ENCODE peak calls at places on chromosomes 3 and 15, in nine cellular contexts. One of them, this sample, is unnamed. For H3K4me1 and H3K9me3, the result is how much of the 10 kb centered on the place peaks cover.

GRCh38 chr15:57053470-57053869 is 135.0 kb downstream of the TCF12 start:
- DNase-seq in left lung: no peak
- DNase-seq in lung: no peak
- DNase-seq in left ventricle myocardium inferior: no peak
- DNase-seq in IMR-90: no peak
- DNase-seq in heart right ventricle: no peak
- DNase-seq in neural progenitor cell: no peak
- DNase-seq in GM23248: no peak
- DNase-seq in transverse colon: no peak
- DNase-seq in this sample: no peak

GRCh38 chr3:45929042-45929679 is 14.1 kb upstream of the CXCR6 start:
- DNase-seq in left lung: no peak
- DNase-seq in lung: no peak
- DNase-seq in left ventricle myocardium inferior: no peak
- DNase-seq in IMR-90: peak
- DNase-seq in heart right ventricle: no peak
- DNase-seq in neural progenitor cell: peak
- DNase-seq in GM23248: peak
- DNase-seq in transverse colon: peak
- DNase-seq in this sample: no peak

GRCh38 chr3:118436863-118437262 is 597.8 kb downstream of the IGSF11 start:
- DNase-seq in left lung: no peak
- DNase-seq in lung: no peak
- DNase-seq in left ventricle myocardium inferior: no peak
- DNase-seq in IMR-90: no peak
- DNase-seq in heart right ventricle: no peak
- DNase-seq in neural progenitor cell: peak
- DNase-seq in GM23248: no peak
- DNase-seq in transverse colon: no peak
- DNase-seq in this sample: no peak

GRCh38 chr3:177185035-177185574 is 12.2 kb downstream of the TBL1XR1 start:
- DNase-seq in left lung: no peak
- DNase-seq in lung: no peak
- DNase-seq in left ventricle myocardium inferior: no peak
- DNase-seq in IMR-90: no peak
- DNase-seq in heart right ventricle: no peak
- DNase-seq in neural progenitor cell: no peak
- DNase-seq in GM23248: no peak
- DNase-seq in transverse colon: no peak
- DNase-seq in this sample: no peak

GRCh38 chr3:68256635-68257034 is 602.2 kb upstream of the SUCLG2 start:
- DNase-seq in left lung: no peak
- DNase-seq in lung: no peak
- DNase-seq in left ventricle myocardium inferior: no peak
- DNase-seq in IMR-90: no peak
- DNase-seq in heart right ventricle: no peak
- DNase-seq in neural progenitor cell: peak
- DNase-seq in GM23248: no peak
- DNase-seq in transverse colon: no peak
- DNase-seq in this sample: no peak

GRCh38 chr3:127074900-127075360 is 92.0 kb downstream of the PLXNA1 start:
- DNase-seq in left lung: no peak
- DNase-seq in lung: no peak
- DNase-seq in left ventricle myocardium inferior: no peak
- DNase-seq in IMR-90: peak
- DNase-seq in heart right ventricle: no peak
- DNase-seq in neural progenitor cell: peak
- DNase-seq in GM23248: peak
- DNase-seq in transverse colon: no peak
- DNase-seq in this sample: peak

GRCh38 chr3:138442433-138442832 is 8.0 kb downstream of the ESYT3 start:
- DNase-seq in left lung: no peak
- DNase-seq in lung: no peak
- DNase-seq in left ventricle myocardium inferior: no peak
- DNase-seq in IMR-90: peak
- DNase-seq in heart right ventricle: no peak
- DNase-seq in neural progenitor cell: no peak
- DNase-seq in GM23248: peak
- DNase-seq in transverse colon: no peak
- DNase-seq in this sample: no peak

GRCh38 chr3:18264331-18264730 is 160.8 kb downstream of the SATB1 start:
- DNase-seq in left lung: no peak
- DNase-seq in lung: no peak
- DNase-seq in left ventricle myocardium inferior: no peak
- DNase-seq in IMR-90: no peak
- DNase-seq in heart right ventricle: no peak
- DNase-seq in neural progenitor cell: no peak
- DNase-seq in GM23248: no peak
- DNase-seq in transverse colon: no peak
- DNase-seq in this sample: no peak

GRCh38 chr3:12977117-12977808 is 96.0 kb downstream of the IQSEC1 start:
- DNase-seq in left lung: no peak
- DNase-seq in lung: no peak
- DNase-seq in left ventricle myocardium inferior: no peak
- DNase-seq in IMR-90: no peak
- DNase-seq in heart right ventricle: no peak
- DNase-seq in neural progenitor cell: no peak
- DNase-seq in GM23248: no peak
- DNase-seq in transverse colon: no peak
- DNase-seq in this sample: no peak

GRCh38 chr15:58212909-58213526 is 74.8 kb downstream of the AQP9 start:
- DNase-seq in left lung: no peak
- DNase-seq in lung: no peak
- DNase-seq in left ventricle myocardium inferior: no peak
- DNase-seq in IMR-90: peak
- DNase-seq in heart right ventricle: no peak
- DNase-seq in neural progenitor cell: peak
- DNase-seq in GM23248: peak
- DNase-seq in transverse colon: no peak
- DNase-seq in this sample: no peak

GRCh38 chr15:91857224-91857585 is 3.7 kb downstream of the SLCO3A1 start:
- DNase-seq in left lung: no peak
- DNase-seq in lung: no peak
- DNase-seq in left ventricle myocardium inferior: no peak
- DNase-seq in IMR-90: no peak
- DNase-seq in heart right ventricle: no peak
- DNase-seq in neural progenitor cell: no peak
- DNase-seq in GM23248: no peak
- DNase-seq in transverse colon: no peak
- DNase-seq in this sample: no peak

GRCh38 chr3:181250714-181251113 is 261.2 kb upstream of the DNAJC19 start:
- DNase-seq in left lung: no peak
- DNase-seq in lung: no peak
- DNase-seq in left ventricle myocardium inferior: no peak
- DNase-seq in IMR-90: no peak
- DNase-seq in heart right ventricle: no peak
- DNase-seq in neural progenitor cell: no peak
- DNase-seq in GM23248: no peak
- DNase-seq in transverse colon: no peak
- DNase-seq in this sample: no peak

GRCh38 chr15:77702211-77702957 is 69.7 kb upstream of the LINGO1 start:
- DNase-seq in left lung: no peak
- DNase-seq in lung: no peak
- DNase-seq in left ventricle myocardium inferior: no peak
- DNase-seq in IMR-90: peak
- DNase-seq in heart right ventricle: no peak
- DNase-seq in neural progenitor cell: peak
- DNase-seq in GM23248: peak
- DNase-seq in transverse colon: peak
- DNase-seq in this sample: no peak

GRCh38 chr3:176906046-176906905 is 291.0 kb downstream of the TBL1XR1 start:
- DNase-seq in left lung: no peak
- DNase-seq in lung: peak
- DNase-seq in left ventricle myocardium inferior: no peak
- DNase-seq in IMR-90: peak
- DNase-seq in heart right ventricle: no peak
- DNase-seq in neural progenitor cell: no peak
- DNase-seq in GM23248: peak
- DNase-seq in transverse colon: no peak
- DNase-seq in this sample: no peak

GRCh38 chr3:148962513-148962912 is 28.8 kb upstream of the GYG1 start:
- DNase-seq in left lung: no peak
- DNase-seq in lung: no peak
- DNase-seq in left ventricle myocardium inferior: no peak
- DNase-seq in IMR-90: peak
- DNase-seq in heart right ventricle: no peak
- DNase-seq in neural progenitor cell: peak
- DNase-seq in GM23248: peak
- DNase-seq in transverse colon: no peak
- DNase-seq in this sample: no peak

GRCh38 chr3:138097192-138097829 is 18.1 kb downstream of the DZIP1L start:
- DNase-seq in left lung: no peak
- DNase-seq in lung: no peak
- DNase-seq in left ventricle myocardium inferior: no peak
- DNase-seq in IMR-90: no peak
- DNase-seq in heart right ventricle: no peak
- DNase-seq in neural progenitor cell: peak
- DNase-seq in GM23248: no peak
- DNase-seq in transverse colon: no peak
- DNase-seq in this sample: no peak

GRCh38 chr3:27722957-27723802 is 1.1 kb upstream of the EOMES start:
- DNase-seq in left lung: no peak
- DNase-seq in lung: no peak
- DNase-seq in left ventricle myocardium inferior: no peak
- DNase-seq in IMR-90: no peak
- DNase-seq in heart right ventricle: no peak
- DNase-seq in neural progenitor cell: peak
- DNase-seq in GM23248: peak
- DNase-seq in transverse colon: no peak
- DNase-seq in this sample: no peak

GRCh38 chr3:186283651-186284445 is 78.2 kb downstream of the DGKG start:
- DNase-seq in left lung: no peak
- DNase-seq in lung: no peak
- DNase-seq in left ventricle myocardium inferior: no peak
- DNase-seq in IMR-90: peak
- DNase-seq in heart right ventricle: no peak
- DNase-seq in neural progenitor cell: no peak
- DNase-seq in GM23248: peak
- DNase-seq in transverse colon: no peak
- DNase-seq in this sample: no peak

GRCh38 chr3:186287723-186288122 is 74.3 kb downstream of the DGKG start:
- DNase-seq in left lung: no peak
- DNase-seq in lung: no peak
- DNase-seq in left ventricle myocardium inferior: no peak
- DNase-seq in IMR-90: peak
- DNase-seq in heart right ventricle: no peak
- DNase-seq in neural progenitor cell: no peak
- DNase-seq in GM23248: peak
- DNase-seq in transverse colon: no peak
- DNase-seq in this sample: no peak

GRCh38 chr3:186283096-186283495 is 78.9 kb downstream of the DGKG start:
- DNase-seq in left lung: no peak
- DNase-seq in lung: no peak
- DNase-seq in left ventricle myocardium inferior: no peak
- DNase-seq in IMR-90: peak
- DNase-seq in heart right ventricle: no peak
- DNase-seq in neural progenitor cell: no peak
- DNase-seq in GM23248: peak
- DNase-seq in transverse colon: no peak
- DNase-seq in this sample: no peak

GRCh38 chr3:186286114-186286513 is 75.9 kb downstream of the DGKG start:
- DNase-seq in left lung: no peak
- DNase-seq in lung: no peak
- DNase-seq in left ventricle myocardium inferior: no peak
- DNase-seq in IMR-90: peak
- DNase-seq in heart right ventricle: no peak
- DNase-seq in neural progenitor cell: no peak
- DNase-seq in GM23248: peak
- DNase-seq in transverse colon: no peak
- DNase-seq in this sample: no peak

GRCh38 chr3:186284661-186285060 is 77.4 kb downstream of the DGKG start:
- DNase-seq in left lung: no peak
- DNase-seq in lung: no peak
- DNase-seq in left ventricle myocardium inferior: no peak
- DNase-seq in IMR-90: no peak
- DNase-seq in heart right ventricle: no peak
- DNase-seq in neural progenitor cell: no peak
- DNase-seq in GM23248: no peak
- DNase-seq in transverse colon: no peak
- DNase-seq in this sample: no peak
- H3K4me1 ChIP-seq in left lung: under half
- H3K4me1 ChIP-seq in lung: under half
- H3K4me1 ChIP-seq in left ventricle myocardium inferior: under half
- H3K4me1 ChIP-seq in IMR-90: under half
- H3K4me1 ChIP-seq in heart right ventricle: under half
- H3K4me1 ChIP-seq in neural progenitor cell: under half
- H3K4me1 ChIP-seq in GM23248: under half
- H3K4me1 ChIP-seq in transverse colon: under half
- H3K4me1 ChIP-seq in this sample: under half

DNA sequence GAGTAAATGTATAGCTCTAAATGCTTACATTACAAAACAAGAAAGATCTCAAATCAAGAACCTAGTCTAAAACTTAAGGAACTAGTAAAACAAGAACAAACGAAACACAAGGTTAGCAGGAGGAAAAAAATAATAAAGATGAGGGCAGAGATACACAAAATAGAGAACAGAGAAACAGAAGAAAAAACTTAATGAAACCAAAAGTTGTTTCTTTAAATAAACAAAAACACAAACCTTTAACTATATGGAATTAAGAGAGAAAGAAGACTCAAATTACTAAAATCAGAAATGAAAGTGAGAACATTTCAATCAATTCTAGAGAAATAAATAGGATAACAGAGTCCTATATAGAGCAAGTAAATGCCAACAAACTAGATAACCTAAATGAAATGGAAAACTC is 59.6 kb downstream of the DLG1 start:
- DNase-seq in left lung: no peak
- DNase-seq in lung: no peak
- DNase-seq in left ventricle myocardium inferior: no peak
- DNase-seq in IMR-90: no peak
- DNase-seq in heart right ventricle: no peak
- DNase-seq in neural progenitor cell: no peak
- DNase-seq in GM23248: no peak
- DNase-seq in transverse colon: no peak
- DNase-seq in this sample: no peak
- H3K9me3 ChIP-seq in left lung: under half
- H3K9me3 ChIP-seq in lung: under half
- H3K9me3 ChIP-seq in left ventricle myocardium inferior: half or more
- H3K9me3 ChIP-seq in IMR-90: under half
- H3K9me3 ChIP-seq in heart right ventricle: under half
- H3K9me3 ChIP-seq in neural progenitor cell: under half
- H3K9me3 ChIP-seq in GM23248: under half
- H3K9me3 ChIP-seq in transverse colon: under half
- H3K9me3 ChIP-seq in this sample: under half

GRCh38 chr15:67831363-67831762 is 6.1 kb downstream of the SKOR1 start:
- DNase-seq in left lung: no peak
- DNase-seq in lung: no peak
- DNase-seq in left ventricle myocardium inferior: no peak
- DNase-seq in IMR-90: no peak
- DNase-seq in heart right ventricle: no peak
- DNase-seq in neural progenitor cell: no peak
- DNase-seq in GM23248: no peak
- DNase-seq in transverse colon: no peak
- DNase-seq in this sample: no peak
- H3K4me3 ChIP-seq in left lung: no peak
- H3K4me3 ChIP-seq in lung: no peak
- H3K4me3 ChIP-seq in left ventricle myocardium inferior: no peak
- H3K4me3 ChIP-seq in IMR-90: no peak
- H3K4me3 ChIP-seq in heart right ventricle: no peak
- H3K4me3 ChIP-seq in neural progenitor cell: no peak
- H3K4me3 ChIP-seq in GM23248: no peak
- H3K4me3 ChIP-seq in transverse colon: no peak
- H3K4me3 ChIP-seq in this sample: no peak

GRCh38 chr3:123080864-123081562 is 14.2 kb downstream of the PDIA5 start:
- DNase-seq in left lung: no peak
- DNase-seq in lung: no peak
- DNase-seq in left ventricle myocardium inferior: no peak
- DNase-seq in IMR-90: no peak
- DNase-seq in heart right ventricle: no peak
- DNase-seq in neural progenitor cell: no peak
- DNase-seq in GM23248: no peak
- DNase-seq in transverse colon: no peak
- DNase-seq in this sample: no peak
- H3K4me1 ChIP-seq in left lung: under half
- H3K4me1 ChIP-seq in lung: under half
- H3K4me1 ChIP-seq in left ventricle myocardium inferior: half or more
- H3K4me1 ChIP-seq in IMR-90: under half
- H3K4me1 ChIP-seq in heart right ventricle: half or more
- H3K4me1 ChIP-seq in neural progenitor cell: under half
- H3K4me1 ChIP-seq in GM23248: half or more
- H3K4me1 ChIP-seq in transverse colon: under half
- H3K4me1 ChIP-seq in this sample: half or more

This sample was measured in right cardiac atrium.